ENCODE peak calls at places on chromosomes 16 and 17, in seven cellular contexts. F, A, P, L, U, Z and J are unnamed samples.

GRCh38 chr16:1656808-1657617 is 21.1 kb upstream of the JPT2 start:
- DNase-seq in U (no peak), F (no peak), L (no peak), P (no peak), A (no peak), Z (no peak), J (no peak)

GRCh38 chr17:7235693-7236665 is 1.7 kb upstream of the DVL2 start:
- DNase-seq in F (no peak), A (peak), L (no peak), U (no peak), P (peak), Z (peak), J (no peak)

GRCh38 chr17:18229771-18230170 is 4.3 kb downstream of the LLGL1 start:
- DNase-seq in L (no peak), A (no peak), Z (no peak), U (no peak), P (no peak), F (no peak), J (no peak)

GRCh38 chr17:699350-699749 is 15.3 kb downstream of the VPS53 start:
- DNase-seq in P (no peak), A (no peak), U (no peak), L (no peak), Z (no peak), F (no peak), J (no peak)

GRCh38 chr17:59372138-59372751 is 40.8 kb downstream of the YPEL2 start:
- DNase-seq in U (peak), L (no peak), P (no peak), Z (peak), F (no peak), A (peak), J (peak)

GRCh38 chr16:79150626-79151025 is 449.9 kb downstream of the MAF start:
- DNase-seq in F (no peak), L (no peak), P (no peak), U (no peak), Z (no peak), A (no peak), J (no peak)

GRCh38 chr16:70470927-70471341 is 16.5 kb downstream of the FCSK start:
- DNase-seq in P (no peak), F (no peak), L (no peak), Z (peak), A (no peak), U (no peak), J (peak)

GRCh38 chr17:77749316-77749715 is 209.2 kb upstream of the TNRC6C start:
- DNase-seq in U (no peak), P (no peak), Z (no peak), A (peak), L (no peak), F (peak), J (no peak)

GRCh38 chr17:2883544-2884203 is 87.4 kb downstream of the RAP1GAP2 start:
- DNase-seq in A (no peak), U (no peak), P (no peak), F (no peak), Z (peak), L (no peak), J (peak)

GRCh38 chr16:24141466-24141865 is 114.7 kb upstream of the CACNG3 start:
- DNase-seq in Z (no peak), L (no peak), F (no peak), P (no peak), A (no peak), U (no peak), J (no peak)

GRCh38 chr16:22646948-22647556 is 136.4 kb downstream of the NPIPB5 start:
- DNase-seq in L (no peak), Z (no peak), P (no peak), F (no peak), U (peak), A (no peak), J (no peak)

GRCh38 chr17:42677921-42678781 is 1.4 kb upstream of the PLEKHH3 start:
- DNase-seq in Z (peak), P (peak), U (peak), F (peak), A (peak), L (peak), J (peak)

GRCh38 chr16:17416461-17417221 is 54.1 kb downstream of the XYLT1 start:
- DNase-seq in F (no peak), P (peak), U (no peak), A (no peak), Z (peak), L (peak), J (peak)

GRCh38 chr17:46795379-46795952 is 23.0 kb downstream of the WNT3 start:
- DNase-seq in P (no peak), Z (no peak), L (no peak), U (no peak), F (no peak), A (no peak), J (peak)

GRCh38 chr17:77555741-77556291 is 402.7 kb upstream of the TNRC6C start:
- DNase-seq in P (no peak), F (peak), Z (no peak), U (no peak), L (no peak), A (peak), J (peak)

GRCh38 chr17:19338031-19338990 is 24.2 kb downstream of the B9D1 start:
- DNase-seq in F (peak), P (no peak), U (no peak), L (peak), Z (peak), A (peak), J (no peak)

GRCh38 chr17:81703747-81704654 is 834 bp downstream of the MRPL12 start:
- DNase-seq in A (no peak), P (no peak), L (no peak), U (no peak), F (no peak), Z (no peak), J (no peak)

GRCh38 chr16:66205287-66206167 is 161.0 kb upstream of the CDH5 start:
- DNase-seq in P (no peak), L (no peak), U (no peak), F (no peak), Z (peak), A (no peak), J (peak)

GRCh38 chr16:17303101-17303500 is 167.7 kb downstream of the XYLT1 start:
- DNase-seq in U (no peak), Z (no peak), L (no peak), A (no peak), P (no peak), F (no peak), J (no peak)

GRCh38 chr17:7413346-7413985 is 5.8 kb downstream of the NLGN2 start:
- DNase-seq in L (no peak), A (no peak), U (no peak), Z (peak), F (no peak), P (no peak), J (peak)

GRCh38 chr17:81342700-81343070 is 47.6 kb upstream of the SLC38A10 start:
- DNase-seq in A (peak), F (no peak), L (peak), P (peak), U (no peak), Z (no peak), J (no peak)

GRCh38 chr16:58110590-58111330 is 18.4 kb downstream of the CFAP20 start:
- DNase-seq in L (no peak), Z (peak), U (no peak), A (no peak), F (no peak), P (no peak), J (no peak)

GRCh38 chr17:62688398-62689140 is 61.1 kb downstream of the MRC2 start:
- DNase-seq in A (no peak), L (no peak), Z (no peak), F (no peak), U (no peak), P (no peak), J (no peak)

GRCh38 chr16:56372938-56373337 is 52.4 kb downstream of the AMFR start:
- DNase-seq in F (no peak), Z (peak), A (no peak), P (no peak), U (no peak), L (no peak), J (no peak)

GRCh38 chr17:68379692-68380677 is 77.3 kb downstream of the WIPI1 start:
- DNase-seq in U (no peak), L (no peak), A (no peak), P (no peak), F (no peak), Z (no peak), J (no peak)

GRCh38 chr16:28537076-28537475 is 1.7 kb downstream of the NUPR1 start:
- DNase-seq in U (no peak), A (no peak), L (no peak), P (no peak), F (no peak), Z (no peak), J (no peak)

GRCh38 chr17:79809530-79810137 is 12.8 kb upstream of the CBX8 start:
- DNase-seq in P (peak), F (no peak), U (no peak), L (no peak), Z (no peak), A (peak), J (no peak)

DNA sequence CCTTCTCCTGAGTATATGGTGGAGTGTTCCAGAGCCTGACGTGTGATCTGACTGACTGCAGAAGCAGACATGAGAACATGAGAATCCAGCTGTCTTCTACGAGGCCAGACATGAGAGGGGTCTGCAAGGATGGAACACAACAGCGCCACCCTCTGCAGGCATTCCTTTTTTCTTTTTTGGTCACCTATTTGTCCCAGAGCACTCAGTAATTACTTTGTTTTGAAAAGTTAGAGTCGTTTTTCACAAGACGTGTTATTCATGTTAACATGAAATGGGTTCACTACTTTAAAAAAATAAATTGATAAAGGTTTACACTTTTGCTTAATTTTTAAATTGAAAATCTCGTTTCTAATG is 43.8 kb upstream of the ATP2A3 start:
- DNase-seq in F (no peak), L (no peak), A (peak), Z (peak), P (no peak), U (no peak), J (no peak)
- H3K4me3 ChIP-seq in F (no peak), L (no peak), A (no peak), Z (no peak), P (no peak), U (no peak), J (no peak)

DNA sequence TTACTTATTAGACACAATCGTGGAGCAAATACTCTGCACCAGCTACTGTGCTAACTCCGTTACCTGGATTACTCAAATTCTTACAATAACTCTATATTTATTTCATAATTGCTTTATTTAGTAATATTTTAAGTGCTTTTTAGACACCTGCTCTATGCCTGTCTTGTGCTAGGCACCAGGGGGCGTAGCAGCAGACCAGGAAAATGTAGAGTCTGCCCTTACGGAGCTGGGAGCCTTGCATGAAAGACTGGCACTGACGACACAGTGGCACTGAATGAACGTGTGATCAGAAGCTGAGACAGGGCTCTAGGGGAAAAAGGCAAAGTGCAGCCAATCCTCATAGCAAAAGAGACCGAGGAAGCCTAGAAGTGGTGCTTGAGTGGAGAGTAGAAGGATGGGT is 486.5 kb downstream of the CDH13 start:
- DNase-seq in Z (peak), L (no peak), U (no peak), P (no peak), F (peak), A (no peak), J (no peak)
- TF ChIP-seq CTCF in Z (peak), L (peak), U (no peak), P (no peak), F (peak), A (no peak), J (peak)

DNA sequence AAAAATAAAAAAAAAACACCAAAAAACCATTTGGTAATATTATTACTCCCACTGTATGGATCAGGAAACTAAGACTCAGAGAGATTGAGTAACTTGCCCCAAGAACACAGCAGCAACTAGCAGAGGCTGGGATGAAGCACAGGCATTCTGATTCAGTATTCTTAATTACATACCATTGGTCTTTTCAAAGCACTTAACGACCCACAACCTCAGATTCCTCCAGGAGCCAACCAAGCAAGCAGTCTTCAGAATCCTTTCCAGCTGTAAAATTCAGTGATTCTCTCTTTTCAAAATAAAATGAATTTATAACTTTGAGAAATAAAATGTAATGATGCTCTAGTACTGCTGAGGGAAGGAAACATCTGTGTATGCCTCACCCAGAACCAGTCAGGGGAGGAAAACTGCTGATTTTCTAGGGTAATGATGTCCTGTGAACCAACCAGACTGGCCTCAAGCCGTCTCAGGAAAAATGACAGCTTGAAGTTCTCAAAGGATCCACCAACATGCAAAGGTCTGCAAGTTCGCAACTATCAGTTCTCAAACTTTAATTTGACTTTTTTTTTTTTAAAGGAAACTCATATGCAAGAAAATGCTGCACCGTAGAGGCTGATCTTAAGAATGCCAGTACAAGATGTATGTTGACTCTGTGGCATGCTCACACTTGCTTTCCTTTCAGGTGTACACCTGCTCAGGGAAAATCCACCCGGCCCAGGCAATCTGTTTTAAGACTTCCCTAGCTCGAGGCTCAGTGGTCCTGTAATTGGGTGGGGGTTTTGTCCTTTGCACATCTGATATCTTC is 9.0 kb downstream of the CUEDC1 start:
- DNase-seq in Z (peak), L (no peak), U (no peak), P (no peak), A (no peak), F (no peak), J (peak)
- H3K4me3 ChIP-seq in Z (peak), L (peak), U (peak), P (no peak), A (peak), F (peak), J (peak)

GRCh38 chr16:49918257-49918656 is 62.3 kb upstream of the ZNF423 start:
- DNase-seq in Z (no peak), U (no peak), A (no peak), P (no peak), L (no peak), F (no peak), J (no peak)
- TF ChIP-seq CTCF in Z (no peak), U (no peak), A (no peak), P (no peak), L (no peak), F (no peak), J (no peak)

GRCh38 chr17:40816569-40816968 is 5.8 kb downstream of the KRT10 start:
- DNase-seq in A (no peak), U (no peak), L (no peak), Z (no peak), F (no peak), P (no peak), J (no peak)

GRCh38 chr17:40818733-40819527 is 3.5 kb downstream of the KRT10 start:
- DNase-seq in U (peak), F (peak), A (peak), L (peak), P (peak), Z (peak), J (peak)

GRCh38 chr17:40815381-40815780 is 7.0 kb downstream of the KRT10 start:
- DNase-seq in U (no peak), P (no peak), L (no peak), F (no peak), A (no peak), Z (no peak), J (no peak)

GRCh38 chr17:40818343-40818732 is 4.1 kb downstream of the KRT10 start:
- DNase-seq in U (no peak), F (no peak), A (no peak), L (no peak), P (no peak), Z (no peak), J (no peak)

GRCh38 chr17:40817103-40817682 is 5.2 kb downstream of the KRT10 start:
- DNase-seq in A (no peak), P (no peak), U (no peak), L (no peak), Z (no peak), F (no peak), J (no peak)
- H3K4me3 ChIP-seq in A (no peak), P (no peak), U (no peak), L (no peak), Z (no peak), F (no peak), J (no peak)

GRCh38 chr17:28315846-28316705 is 2.9 kb upstream of the TMEM97 start:
- DNase-seq in P (no peak), U (no peak), F (no peak), L (no peak), Z (no peak), A (no peak), J (no peak)

GRCh38 chr17:28317965-28318758 is 838 bp upstream of the TMEM97 start:
- DNase-seq in L (no peak), F (no peak), A (no peak), Z (no peak), P (no peak), U (no peak), J (no peak)

GRCh38 chr17:28317099-28317964 is 1.7 kb upstream of the TMEM97 start:
- DNase-seq in U (no peak), L (no peak), P (no peak), F (no peak), A (no peak), Z (no peak), J (no peak)

GRCh38 chr17:28320215-28321061 is 1.4 kb downstream of the TMEM97 start:
- DNase-seq in Z (no peak), P (no peak), A (no peak), F (no peak), U (no peak), L (no peak), J (no peak)

DNA sequence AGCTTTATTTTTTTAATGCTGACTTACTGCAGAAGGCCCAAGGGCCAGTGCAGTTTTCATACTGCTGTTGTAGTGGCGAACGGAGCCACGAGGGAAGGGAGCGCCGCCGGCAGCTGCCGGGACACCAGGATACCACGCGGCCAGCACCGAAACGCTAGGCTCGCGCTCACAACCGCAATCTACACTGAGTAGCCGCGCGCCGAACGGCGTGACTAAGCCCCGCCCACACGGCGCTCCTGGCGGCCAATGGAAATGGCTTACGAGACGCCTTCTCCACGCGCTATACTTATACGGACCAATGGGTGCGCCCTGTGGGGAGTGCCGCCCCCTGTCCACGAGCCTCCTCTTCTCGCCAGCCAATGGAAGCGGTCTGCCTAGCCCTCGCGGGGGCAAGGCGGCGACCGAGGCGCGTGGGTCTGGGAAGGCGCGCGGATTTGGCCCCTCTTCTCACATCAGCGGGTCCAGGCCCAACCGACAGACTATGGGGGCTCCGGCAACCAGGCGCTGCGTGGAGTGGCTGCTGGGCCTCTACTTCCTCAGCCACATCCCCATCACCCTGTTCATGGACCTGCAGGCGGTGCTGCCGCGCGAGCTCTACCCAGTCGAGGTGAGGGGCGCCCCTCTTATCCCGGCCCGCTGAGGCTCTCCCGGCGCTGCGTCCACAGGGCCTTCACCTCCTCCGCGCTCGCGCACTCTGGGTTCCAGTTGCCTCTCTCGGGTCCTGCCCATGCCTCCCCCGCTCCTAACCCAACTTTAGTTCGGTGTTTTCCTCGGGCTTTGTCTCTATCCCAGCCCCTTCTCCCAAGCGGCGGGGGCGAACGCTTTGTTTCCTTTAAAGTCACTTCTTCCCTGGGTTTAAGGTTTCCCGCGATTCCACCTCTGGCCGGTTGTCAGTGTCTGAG is at the start of gene TMEM97:
- DNase-seq in L (peak), A (peak), P (peak), F (peak), U (peak), Z (peak), J (peak)
- TF ChIP-seq CTCF in L (no peak), A (no peak), P (no peak), F (no peak), U (no peak), Z (peak), J (peak)